ENCODE peak calls at places on chromosomes 6 and 20, in five cellular contexts. One of them, this sample, is unnamed.

GRCh38 chr6:127791779-127792528 is 108.9 kb downstream of the THEMIS start:
- DNase-seq in K562: no peak
- DNase-seq in GM12878: no peak
- DNase-seq in HepG2: no peak
- DNase-seq in H1: no peak
- DNase-seq in this sample: no peak

GRCh38 chr6:42224222-42225042 is 6.8 kb upstream of the MRPS10 start:
- DNase-seq in K562: peak; percentile 50
- DNase-seq in GM12878: peak; percentile 94
- DNase-seq in HepG2: peak; percentile 48
- DNase-seq in H1: no peak
- DNase-seq in this sample: peak; percentile 97

GRCh38 chr6:150290429-150290828 is 78.4 kb upstream of the IYD start:
- DNase-seq in K562: no peak
- DNase-seq in GM12878: no peak
- DNase-seq in HepG2: no peak
- DNase-seq in H1: no peak
- DNase-seq in this sample: no peak

GRCh38 chr6:140050232-140050995 is 676.0 kb upstream of the CITED2 start:
- DNase-seq in K562: no peak
- DNase-seq in GM12878: no peak
- DNase-seq in HepG2: peak; percentile 23
- DNase-seq in H1: no peak
- DNase-seq in this sample: no peak

GRCh38 chr6:41560440-41561192 is 14.4 kb downstream of the FOXP4 start:
- DNase-seq in K562: no peak
- DNase-seq in GM12878: no peak
- DNase-seq in HepG2: no peak
- DNase-seq in H1: peak; percentile 80
- DNase-seq in this sample: no peak

GRCh38 chr6:111776236-111777189 is 96.7 kb downstream of the FYN start:
- DNase-seq in K562: no peak
- DNase-seq in GM12878: no peak
- DNase-seq in HepG2: no peak
- DNase-seq in H1: no peak
- DNase-seq in this sample: no peak

GRCh38 chr6:30087876-30088275 is 12.3 kb upstream of the RNF39 start:
- DNase-seq in K562: no peak
- DNase-seq in GM12878: no peak
- DNase-seq in HepG2: no peak
- DNase-seq in H1: no peak
- DNase-seq in this sample: no peak

GRCh38 chr6:3421763-3422456 is 34.9 kb downstream of the SLC22A23 start:
- DNase-seq in K562: peak; percentile 62
- DNase-seq in GM12878: peak; percentile 21
- DNase-seq in HepG2: no peak
- DNase-seq in H1: no peak
- DNase-seq in this sample: no peak

GRCh38 chr6:16512585-16513109 is 248.6 kb downstream of the ATXN1 start:
- DNase-seq in K562: no peak
- DNase-seq in GM12878: no peak
- DNase-seq in HepG2: no peak
- DNase-seq in H1: no peak
- DNase-seq in this sample: no peak

GRCh38 chr20:62805365-62805710 is 703 bp downstream of the OGFR start:
- DNase-seq in K562: no peak
- DNase-seq in GM12878: no peak
- DNase-seq in HepG2: no peak
- DNase-seq in H1: peak; percentile 53
- DNase-seq in this sample: no peak

GRCh38 chr6:161748535-161749386 is 474.9 kb upstream of the AGPAT4 start:
- DNase-seq in K562: peak; percentile 68
- DNase-seq in GM12878: no peak
- DNase-seq in HepG2: peak; percentile 28
- DNase-seq in H1: peak; percentile 94
- DNase-seq in this sample: peak; percentile 33

GRCh38 chr6:132354517-132355167 is 46.6 kb downstream of the MOXD1 start:
- DNase-seq in K562: peak; percentile 13
- DNase-seq in GM12878: peak; percentile 63
- DNase-seq in HepG2: no peak
- DNase-seq in H1: no peak
- DNase-seq in this sample: no peak

GRCh38 chr6:30494275-30494990 is 5.1 kb downstream of the HLA-E start:
- DNase-seq in K562: no peak
- DNase-seq in GM12878: no peak
- DNase-seq in HepG2: no peak
- DNase-seq in H1: no peak
- DNase-seq in this sample: no peak

GRCh38 chr6:153117986-153118886 is 12.8 kb downstream of the RGS17 start:
- DNase-seq in K562: no peak
- DNase-seq in GM12878: peak; percentile 57
- DNase-seq in HepG2: no peak
- DNase-seq in H1: no peak
- DNase-seq in this sample: peak; percentile 21

GRCh38 chr6:26033132-26033941 is 53.9 kb upstream of the HFE start:
- DNase-seq in K562: peak; percentile 96
- DNase-seq in GM12878: peak; percentile 99
- DNase-seq in HepG2: peak; percentile 96
- DNase-seq in H1: peak; percentile 69
- DNase-seq in this sample: peak; percentile 95

GRCh38 chr6:89995296-89995695 is 101.0 kb downstream of the GJA10 start:
- DNase-seq in K562: no peak
- DNase-seq in GM12878: no peak
- DNase-seq in HepG2: no peak
- DNase-seq in H1: no peak
- DNase-seq in this sample: no peak

GRCh38 chr20:7520361-7520760 is 419.9 kb downstream of the HAO1 start:
- DNase-seq in K562: no peak
- DNase-seq in GM12878: no peak
- DNase-seq in HepG2: no peak
- DNase-seq in H1: no peak
- DNase-seq in this sample: no peak

GRCh38 chr6:126056355-126057004 is 70.1 kb downstream of the TRMT11 start:
- DNase-seq in K562: peak; percentile 78
- DNase-seq in GM12878: no peak
- DNase-seq in HepG2: no peak
- DNase-seq in H1: no peak
- DNase-seq in this sample: no peak

GRCh38 chr20:3614509-3614908 is 48.7 kb downstream of the GFRA4 start:
- DNase-seq in K562: no peak
- DNase-seq in GM12878: no peak
- DNase-seq in HepG2: no peak
- DNase-seq in H1: no peak
- DNase-seq in this sample: no peak

GRCh38 chr6:139327038-139327437 is 35.2 kb upstream of the TXLNB start:
- DNase-seq in K562: no peak
- DNase-seq in GM12878: peak; percentile 56
- DNase-seq in HepG2: no peak
- DNase-seq in H1: no peak
- DNase-seq in this sample: no peak

GRCh38 chr6:38492031-38492430 is 147.7 kb downstream of the BTBD9 start:
- DNase-seq in K562: no peak
- DNase-seq in GM12878: no peak
- DNase-seq in HepG2: no peak
- DNase-seq in H1: no peak
- DNase-seq in this sample: no peak

GRCh38 chr6:126537437-126537836 is 197.5 kb downstream of the CENPW start:
- DNase-seq in K562: no peak
- DNase-seq in GM12878: no peak
- DNase-seq in HepG2: no peak
- DNase-seq in H1: no peak
- DNase-seq in this sample: no peak

GRCh38 chr20:34293119-34293518 is 10.0 kb downstream of the AHCY start:
- DNase-seq in K562: no peak
- DNase-seq in GM12878: no peak
- DNase-seq in HepG2: no peak
- DNase-seq in H1: no peak
- DNase-seq in this sample: no peak

GRCh38 chr6:142551145-142551811 is 249.5 kb downstream of the ADGRG6 start:
- DNase-seq in K562: no peak
- DNase-seq in GM12878: no peak
- DNase-seq in HepG2: no peak
- DNase-seq in H1: no peak
- DNase-seq in this sample: peak; percentile 37

DNA sequence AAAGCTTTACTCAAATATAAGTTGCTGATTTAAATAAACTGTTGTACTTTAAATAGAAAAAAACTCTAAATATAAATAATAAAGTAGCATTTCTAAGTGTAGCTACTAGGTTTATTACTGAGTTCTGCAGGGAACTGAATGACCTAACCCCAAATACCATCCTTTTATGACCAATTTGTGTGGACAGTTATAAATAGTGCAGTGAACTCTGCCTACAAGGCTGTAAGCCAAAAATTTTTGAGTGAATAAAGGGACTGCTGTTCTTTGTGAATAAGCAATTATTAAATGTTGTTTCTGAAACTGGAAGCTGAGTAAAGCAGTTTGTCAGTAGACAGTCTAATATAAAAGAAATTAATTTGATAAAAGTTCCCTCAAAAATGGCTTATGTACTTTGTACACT is 90.8 kb upstream of the ELOVL5 start:
- DNase-seq in K562: no peak
- DNase-seq in GM12878: no peak
- DNase-seq in HepG2: no peak
- DNase-seq in H1: no peak
- DNase-seq in this sample: no peak
- TF ChIP-seq ZNF274 in K562: no peak
- TF ChIP-seq ZNF274 in GM12878: no peak
- TF ChIP-seq ZNF274 in HepG2: no peak
- TF ChIP-seq ZNF274 in H1: no peak
- TF ChIP-seq ZNF274 in this sample: no peak

GRCh38 chr6:148109732-148110131 is 232.9 kb upstream of the SASH1 start:
- DNase-seq in K562: peak; percentile 18
- DNase-seq in GM12878: no peak
- DNase-seq in HepG2: no peak
- DNase-seq in H1: no peak
- DNase-seq in this sample: no peak

GRCh38 chr6:148107911-148108310 is 234.7 kb upstream of the SASH1 start:
- DNase-seq in K562: no peak
- DNase-seq in GM12878: no peak
- DNase-seq in HepG2: no peak
- DNase-seq in H1: no peak
- DNase-seq in this sample: no peak

GRCh38 chr6:148118303-148118702 is 224.3 kb upstream of the SASH1 start:
- DNase-seq in K562: no peak
- DNase-seq in GM12878: no peak
- DNase-seq in HepG2: no peak
- DNase-seq in H1: no peak
- DNase-seq in this sample: no peak

GRCh38 chr6:148110925-148111324 is 231.7 kb upstream of the SASH1 start:
- DNase-seq in K562: no peak
- DNase-seq in GM12878: no peak
- DNase-seq in HepG2: no peak
- DNase-seq in H1: no peak
- DNase-seq in this sample: no peak

GRCh38 chr6:148112851-148113319 is 229.8 kb upstream of the SASH1 start:
- DNase-seq in K562: no peak
- DNase-seq in GM12878: no peak
- DNase-seq in HepG2: no peak
- DNase-seq in H1: no peak
- DNase-seq in this sample: no peak
- TF ChIP-seq SIN3A in K562: no peak
- TF ChIP-seq SIN3A in GM12878: no peak
- TF ChIP-seq SIN3A in HepG2: no peak
- TF ChIP-seq SIN3A in H1: no peak
- TF ChIP-seq SIN3A in this sample: no peak

DNA sequence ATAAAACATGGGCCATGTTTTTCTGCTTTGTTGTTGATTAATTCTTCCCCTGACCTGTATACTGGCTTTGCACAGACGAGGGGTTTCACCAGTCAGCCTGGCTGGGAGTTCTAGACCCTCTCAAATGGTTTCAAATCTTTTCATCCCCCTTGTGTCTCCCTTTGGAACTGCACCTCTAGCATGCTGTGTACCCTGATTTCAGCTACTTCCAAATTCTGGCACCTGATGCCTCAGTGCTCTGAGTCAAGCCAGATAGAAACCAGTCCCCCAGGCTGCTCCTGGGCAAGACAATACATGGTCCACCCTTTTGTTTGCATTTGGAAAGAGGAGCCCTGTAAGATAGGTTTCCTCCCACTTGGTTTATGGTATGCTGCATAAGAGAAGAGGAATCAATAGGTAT is 290.2 kb downstream of the BTBD3 start:
- DNase-seq in K562: peak; percentile 1
- DNase-seq in GM12878: no peak
- DNase-seq in HepG2: peak; percentile 44
- DNase-seq in H1: peak; percentile 77
- DNase-seq in this sample: peak; percentile 0
- TF ChIP-seq SRF in K562: no peak
- TF ChIP-seq SRF in GM12878: no peak
- TF ChIP-seq SRF in HepG2: no peak
- TF ChIP-seq SRF in H1: no peak
- TF ChIP-seq SRF in this sample: no peak

GRCh38 chr20:57662313-57663240 is 42.4 kb upstream of the ZBP1 start:
- DNase-seq in K562: no peak
- DNase-seq in GM12878: no peak
- DNase-seq in HepG2: no peak
- DNase-seq in H1: peak; percentile 45
- DNase-seq in this sample: no peak

GRCh38 chr20:57659789-57660509 is 39.7 kb upstream of the ZBP1 start:
- DNase-seq in K562: no peak
- DNase-seq in GM12878: no peak
- DNase-seq in HepG2: no peak
- DNase-seq in H1: peak; percentile 43
- DNase-seq in this sample: no peak

GRCh38 chr20:57662028-57662312 is 41.7 kb upstream of the ZBP1 start:
- DNase-seq in K562: no peak
- DNase-seq in GM12878: no peak
- DNase-seq in HepG2: no peak
- DNase-seq in H1: no peak
- DNase-seq in this sample: no peak

GRCh38 chr20:57660510-57661199 is 40.4 kb upstream of the ZBP1 start:
- DNase-seq in K562: no peak
- DNase-seq in GM12878: no peak
- DNase-seq in HepG2: no peak
- DNase-seq in H1: peak; percentile 16
- DNase-seq in this sample: no peak

DNA sequence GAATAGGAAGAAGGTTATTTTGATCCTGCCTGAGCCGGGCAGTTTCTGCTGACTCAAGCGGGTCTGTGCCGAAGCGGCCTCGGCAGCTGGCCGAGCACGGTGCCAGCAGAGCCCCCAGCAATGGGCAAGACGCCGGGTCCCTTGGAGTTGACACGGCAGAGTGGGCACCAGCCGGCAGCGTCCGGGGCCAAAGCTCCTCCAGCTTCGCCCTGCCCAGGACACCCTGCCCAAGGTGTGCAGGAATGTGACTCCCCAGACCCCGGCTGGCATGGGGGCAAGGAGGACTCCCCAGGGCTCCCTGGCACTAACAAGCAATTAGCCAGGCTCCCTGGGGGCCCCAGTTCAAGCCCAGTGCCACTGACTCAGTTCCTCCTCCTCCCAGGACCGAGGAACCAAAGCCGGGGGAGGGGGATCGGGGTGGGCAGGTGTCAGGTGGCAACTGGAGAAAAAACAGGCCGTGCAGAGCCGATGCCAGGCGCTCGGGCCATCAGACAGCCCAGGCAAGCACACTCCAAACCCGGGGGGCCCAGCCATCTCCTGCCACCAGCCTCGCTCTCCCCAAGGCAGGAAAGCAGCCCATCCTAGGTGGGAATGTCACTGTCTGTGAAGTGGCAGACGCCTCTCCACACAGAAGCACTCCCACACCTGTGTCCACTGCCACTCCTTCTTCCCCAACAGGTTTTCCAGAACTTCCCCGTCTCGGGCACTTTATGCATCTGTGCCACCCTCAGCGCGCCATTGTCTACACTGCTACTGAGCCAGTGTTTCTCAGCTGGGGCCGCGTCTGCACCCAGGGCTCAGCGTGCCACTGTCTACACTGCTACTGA is 41.2 kb upstream of the ZBP1 start:
- DNase-seq in K562: no peak
- DNase-seq in GM12878: no peak
- DNase-seq in HepG2: no peak
- DNase-seq in H1: peak; percentile 42
- DNase-seq in this sample: no peak
- TF ChIP-seq ZNF274 in K562: no peak
- TF ChIP-seq ZNF274 in GM12878: no peak
- TF ChIP-seq ZNF274 in HepG2: no peak
- TF ChIP-seq ZNF274 in H1: no peak
- TF ChIP-seq ZNF274 in this sample: no peak

This sample was measured in HCT116.